ENCODE peak calls at places on chromosome X, in five cellular contexts. One of them, this sample, is unnamed.

GRCh38 chrX:18971506-18971905 is 12.4 kb downstream of the PHKA2 start:
- DNase-seq in lower leg skin: no peak
- DNase-seq in GM23338: no peak
- DNase-seq in neural progenitor cell: no peak
- DNase-seq in pancreas: no peak
- DNase-seq in this sample: no peak

GRCh38 chrX:9897761-9898161 is 69.4 kb upstream of the CLDN34 start:
- DNase-seq in pancreas: no peak
- DNase-seq in neural progenitor cell: no peak
- DNase-seq in GM23338: no peak
- DNase-seq in lower leg skin: no peak
- DNase-seq in this sample: no peak

GRCh38 chrX:118495061-118495921 is at the start of gene DOCK11:
- DNase-seq in GM23338: peak
- DNase-seq in neural progenitor cell: peak
- DNase-seq in pancreas: peak
- DNase-seq in lower leg skin: peak
- DNase-seq in this sample: peak

GRCh38 chrX:119870626-119871131 is 854 bp downstream of the RNF113A start:
- DNase-seq in pancreas: no peak
- DNase-seq in neural progenitor cell: peak
- DNase-seq in lower leg skin: no peak
- DNase-seq in GM23338: peak
- DNase-seq in this sample: peak

GRCh38 chrX:103774070-103774642 is 2.5 kb upstream of the PLP1 start:
- DNase-seq in GM23338: peak
- DNase-seq in pancreas: no peak
- DNase-seq in neural progenitor cell: peak
- DNase-seq in lower leg skin: peak
- DNase-seq in this sample: peak

GRCh38 chrX:53071604-53072417 is 10.4 kb upstream of the TSPYL2 start:
- DNase-seq in GM23338: peak
- DNase-seq in lower leg skin: peak
- DNase-seq in pancreas: peak
- DNase-seq in neural progenitor cell: peak
- DNase-seq in this sample: peak

GRCh38 chrX:40514376-40514775 is 66.4 kb upstream of the ATP6AP2 start:
- DNase-seq in pancreas: no peak
- DNase-seq in lower leg skin: no peak
- DNase-seq in GM23338: no peak
- DNase-seq in neural progenitor cell: no peak
- DNase-seq in this sample: no peak

GRCh38 chrX:110145305-110145704 is 142.4 kb downstream of the TMEM164 start:
- DNase-seq in pancreas: no peak
- DNase-seq in lower leg skin: no peak
- DNase-seq in neural progenitor cell: peak
- DNase-seq in GM23338: no peak
- DNase-seq in this sample: no peak

GRCh38 chrX:110397353-110397752 is 38.7 kb downstream of the RTL9 start:
- DNase-seq in neural progenitor cell: no peak
- DNase-seq in pancreas: no peak
- DNase-seq in GM23338: no peak
- DNase-seq in lower leg skin: no peak
- DNase-seq in this sample: no peak

GRCh38 chrX:139203681-139204575 is 326.6 kb upstream of the F9 start:
- DNase-seq in lower leg skin: no peak
- DNase-seq in GM23338: peak
- DNase-seq in pancreas: peak
- DNase-seq in neural progenitor cell: peak
- DNase-seq in this sample: peak

GRCh38 chrX:26649534-26649933 is 433.6 kb downstream of the MAGEB5 start:
- DNase-seq in pancreas: no peak
- DNase-seq in neural progenitor cell: peak
- DNase-seq in lower leg skin: no peak
- DNase-seq in GM23338: peak
- DNase-seq in this sample: peak

GRCh38 chrX:80120335-80120734 is 105.8 kb downstream of the TBX22 start:
- DNase-seq in lower leg skin: no peak
- DNase-seq in GM23338: no peak
- DNase-seq in neural progenitor cell: no peak
- DNase-seq in pancreas: no peak
- DNase-seq in this sample: no peak

GRCh38 chrX:91434351-91435168 is at the start of gene PABPC5:
- DNase-seq in lower leg skin: peak
- DNase-seq in GM23338: peak
- DNase-seq in neural progenitor cell: peak
- DNase-seq in pancreas: peak
- DNase-seq in this sample: no peak

GRCh38 chrX:154596290-154596929 is 11.5 kb downstream of the CTAG1A start:
- DNase-seq in neural progenitor cell: peak
- DNase-seq in lower leg skin: peak
- DNase-seq in pancreas: peak
- DNase-seq in GM23338: peak
- DNase-seq in this sample: no peak

GRCh38 chrX:43002526-43003203 is 224.7 kb upstream of the PPP1R2C start:
- DNase-seq in pancreas: no peak
- DNase-seq in neural progenitor cell: no peak
- DNase-seq in GM23338: no peak
- DNase-seq in lower leg skin: no peak
- DNase-seq in this sample: peak

DNA sequence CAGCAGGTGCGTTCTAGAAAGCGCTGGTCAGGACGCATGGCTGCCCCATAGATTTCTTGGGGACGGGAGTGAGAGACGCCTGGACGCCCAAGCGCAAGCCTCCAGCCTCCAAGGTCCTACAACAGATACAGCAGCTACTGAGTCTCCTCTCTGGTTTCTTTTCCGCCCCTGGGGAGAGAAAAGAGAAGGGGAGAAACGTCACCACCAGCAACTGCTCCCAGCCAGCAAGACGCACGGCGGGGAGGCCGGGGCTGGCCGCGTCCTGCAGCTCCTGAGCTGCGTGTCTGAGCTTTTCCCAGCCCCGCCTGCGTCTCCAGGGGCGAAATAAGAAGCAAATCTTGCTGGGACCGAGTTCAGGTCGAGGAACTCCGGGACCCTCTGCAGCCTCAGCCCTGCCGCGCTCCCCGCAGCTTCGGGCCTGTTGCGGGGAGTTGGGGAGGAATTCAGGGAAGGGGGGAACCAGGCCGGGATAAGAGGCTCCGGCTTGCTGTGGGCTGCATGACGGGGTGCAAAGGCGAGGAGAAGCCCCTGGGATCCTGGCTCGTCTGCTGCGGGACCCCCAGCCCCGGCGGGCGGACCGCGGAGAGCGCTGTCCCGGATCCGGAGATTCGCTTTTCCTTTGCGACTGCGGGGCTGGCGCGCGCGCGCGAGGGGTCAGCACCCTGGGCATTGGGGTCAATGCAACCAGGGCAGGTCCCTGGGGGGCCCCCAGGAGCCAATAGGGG is 6.8 kb upstream of the SHOX start:
- DNase-seq in GM23338: peak
- DNase-seq in neural progenitor cell: peak
- DNase-seq in lower leg skin: peak
- DNase-seq in pancreas: no peak
- DNase-seq in this sample: no peak
- H3K4me3 ChIP-seq in GM23338: peak
- H3K4me3 ChIP-seq in neural progenitor cell: peak
- H3K4me3 ChIP-seq in lower leg skin: no peak
- H3K4me3 ChIP-seq in pancreas: no peak
- H3K4me3 ChIP-seq in this sample: no peak

DNA sequence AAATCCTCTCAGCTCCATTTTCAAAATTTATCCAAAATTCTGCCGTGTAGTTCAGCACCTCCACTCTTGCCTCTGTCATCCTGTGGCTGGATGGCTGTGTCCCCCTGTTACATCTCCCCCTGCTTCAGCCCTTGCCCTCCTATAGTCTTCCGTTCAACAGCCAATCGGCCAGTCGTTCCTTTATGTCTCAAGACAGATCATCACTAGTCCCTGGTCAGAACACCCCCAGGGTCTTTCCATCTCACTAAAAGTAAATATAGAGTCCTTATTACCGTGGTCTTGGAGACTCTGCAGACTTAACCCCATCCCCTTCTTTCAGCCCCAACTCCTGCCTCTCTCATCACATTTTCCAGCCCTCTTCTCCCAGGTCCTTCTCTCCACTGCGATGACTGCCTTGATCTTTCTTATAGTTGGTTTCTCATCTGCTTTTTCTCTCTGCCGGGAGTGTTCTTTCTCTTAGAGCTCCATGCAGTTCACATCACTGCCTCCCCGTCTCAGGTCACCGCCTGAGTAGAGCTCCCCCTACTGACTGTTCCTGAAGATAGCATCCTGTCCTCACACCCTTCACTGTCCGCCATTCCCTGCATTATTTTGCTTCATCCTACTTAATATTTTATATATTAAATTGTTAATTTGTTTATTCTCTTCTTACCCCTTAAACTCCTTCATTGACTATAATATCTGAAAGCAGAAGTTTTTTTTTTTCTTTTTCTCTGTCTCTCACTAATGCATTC is 736.9 kb upstream of the MAGEB2 start:
- DNase-seq in neural progenitor cell: peak
- DNase-seq in lower leg skin: no peak
- DNase-seq in pancreas: no peak
- DNase-seq in GM23338: peak
- DNase-seq in this sample: peak
- TF ChIP-seq CTCF in neural progenitor cell: peak
- TF ChIP-seq CTCF in lower leg skin: no peak
- TF ChIP-seq CTCF in pancreas: peak
- TF ChIP-seq CTCF in GM23338: peak
- TF ChIP-seq CTCF in this sample: peak

GRCh38 chrX:112694062-112694461 is 14.3 kb upstream of the LHFPL1 start:
- DNase-seq in pancreas: no peak
- DNase-seq in neural progenitor cell: no peak
- DNase-seq in lower leg skin: no peak
- DNase-seq in GM23338: no peak
- DNase-seq in this sample: no peak

GRCh38 chrX:112687189-112687691 is 7.5 kb upstream of the LHFPL1 start:
- DNase-seq in GM23338: no peak
- DNase-seq in pancreas: no peak
- DNase-seq in neural progenitor cell: no peak
- DNase-seq in lower leg skin: no peak
- DNase-seq in this sample: no peak

GRCh38 chrX:112688242-112688641 is 8.5 kb upstream of the LHFPL1 start:
- DNase-seq in neural progenitor cell: no peak
- DNase-seq in lower leg skin: no peak
- DNase-seq in pancreas: no peak
- DNase-seq in GM23338: no peak
- DNase-seq in this sample: no peak

GRCh38 chrX:112694811-112695210 is 15.1 kb upstream of the LHFPL1 start:
- DNase-seq in GM23338: no peak
- DNase-seq in lower leg skin: no peak
- DNase-seq in pancreas: no peak
- DNase-seq in neural progenitor cell: no peak
- DNase-seq in this sample: no peak

GRCh38 chrX:112691361-112691760 is 11.6 kb upstream of the LHFPL1 start:
- DNase-seq in neural progenitor cell: no peak
- DNase-seq in lower leg skin: no peak
- DNase-seq in pancreas: no peak
- DNase-seq in GM23338: no peak
- DNase-seq in this sample: no peak
- H3K4me3 ChIP-seq in neural progenitor cell: no peak
- H3K4me3 ChIP-seq in lower leg skin: no peak
- H3K4me3 ChIP-seq in pancreas: no peak
- H3K4me3 ChIP-seq in GM23338: no peak
- H3K4me3 ChIP-seq in this sample: no peak

DNA sequence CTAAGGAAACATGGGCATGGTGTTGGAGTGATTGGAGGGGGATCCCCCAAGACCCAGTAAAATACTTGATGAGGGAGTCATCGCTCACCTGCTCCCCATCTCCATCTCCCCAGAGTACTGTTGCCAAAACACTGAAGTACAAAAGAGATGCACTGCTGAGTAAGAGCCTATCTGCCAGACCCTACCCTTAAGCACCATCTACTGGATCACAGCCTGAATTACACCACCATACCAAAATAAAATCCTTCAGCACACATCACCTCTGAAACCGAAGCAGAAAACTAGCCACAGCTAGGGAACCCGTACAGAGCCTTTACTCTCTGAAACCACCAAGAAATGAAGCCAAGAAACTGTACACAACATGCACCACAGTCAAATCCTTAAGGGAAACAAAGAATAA is 466.3 kb upstream of the ACTRT1 start:
- DNase-seq in lower leg skin: no peak
- DNase-seq in neural progenitor cell: peak
- DNase-seq in GM23338: peak
- DNase-seq in pancreas: no peak
- DNase-seq in this sample: peak
- TF ChIP-seq CTCF in lower leg skin: no peak
- TF ChIP-seq CTCF in neural progenitor cell: peak
- TF ChIP-seq CTCF in GM23338: peak
- TF ChIP-seq CTCF in pancreas: no peak
- TF ChIP-seq CTCF in this sample: peak

This sample was measured in GM12865.